ENCODE peak calls at places on chromosomes 12 and 14, in five cellular contexts. One of them, this sample, is unnamed.

GRCh38 chr12:31325524-31325875 is 450 bp downstream of the SINHCAF start:
- DNase-seq in H1: no peak
- DNase-seq in heart right ventricle: peak; percentile 4
- DNase-seq in tibial nerve: peak; percentile 15
- DNase-seq in thoracic aorta: peak; percentile 4
- DNase-seq in this sample: peak; percentile 30

GRCh38 chr12:3295648-3296408 is 195.2 kb upstream of the PRMT8 start:
- DNase-seq in H1: no peak
- DNase-seq in heart right ventricle: peak; percentile 67
- DNase-seq in tibial nerve: no peak
- DNase-seq in thoracic aorta: no peak
- DNase-seq in this sample: no peak

GRCh38 chr12:18400186-18400585 is 138.9 kb downstream of the PIK3C2G start:
- DNase-seq in H1: no peak
- DNase-seq in heart right ventricle: no peak
- DNase-seq in tibial nerve: no peak
- DNase-seq in thoracic aorta: no peak
- DNase-seq in this sample: no peak

GRCh38 chr14:93332853-93333630 is at the start of gene BTBD7:
- DNase-seq in H1: peak; percentile 95
- DNase-seq in heart right ventricle: peak; percentile 95
- DNase-seq in tibial nerve: peak; percentile 88
- DNase-seq in thoracic aorta: peak; percentile 80
- DNase-seq in this sample: peak; percentile 97

GRCh38 chr12:15899282-15899870 is 11.8 kb upstream of the DERA start:
- DNase-seq in H1: no peak
- DNase-seq in heart right ventricle: no peak
- DNase-seq in tibial nerve: no peak
- DNase-seq in thoracic aorta: no peak
- DNase-seq in this sample: peak; percentile 14

GRCh38 chr12:16346931-16347330 is 514 bp upstream of the MGST1 start:
- DNase-seq in H1: no peak
- DNase-seq in heart right ventricle: no peak
- DNase-seq in tibial nerve: no peak
- DNase-seq in thoracic aorta: no peak
- DNase-seq in this sample: no peak

GRCh38 chr14:63212209-63212608 is 8.0 kb downstream of the RHOJ start:
- DNase-seq in H1: no peak
- DNase-seq in heart right ventricle: no peak
- DNase-seq in tibial nerve: no peak
- DNase-seq in thoracic aorta: no peak
- DNase-seq in this sample: no peak

GRCh38 chr14:32370720-32371119 is 41.6 kb downstream of the AKAP6 start:
- DNase-seq in H1: no peak
- DNase-seq in heart right ventricle: no peak
- DNase-seq in tibial nerve: no peak
- DNase-seq in thoracic aorta: no peak
- DNase-seq in this sample: no peak

GRCh38 chr14:101776315-101776714 is 14.8 kb downstream of the PPP2R5C start:
- DNase-seq in H1: no peak
- DNase-seq in heart right ventricle: no peak
- DNase-seq in tibial nerve: no peak
- DNase-seq in thoracic aorta: no peak
- DNase-seq in this sample: peak; percentile 44

GRCh38 chr12:90085491-90086274 is 377.0 kb upstream of the ATP2B1 start:
- DNase-seq in H1: no peak
- DNase-seq in heart right ventricle: no peak
- DNase-seq in tibial nerve: no peak
- DNase-seq in thoracic aorta: no peak
- DNase-seq in this sample: no peak

GRCh38 chr12:15632708-15633107 is 156.5 kb downstream of the EPS8 start:
- DNase-seq in H1: no peak
- DNase-seq in heart right ventricle: no peak
- DNase-seq in tibial nerve: no peak
- DNase-seq in thoracic aorta: no peak
- DNase-seq in this sample: no peak

GRCh38 chr12:13744566-13744965 is 236.8 kb downstream of the GRIN2B start:
- DNase-seq in H1: no peak
- DNase-seq in heart right ventricle: no peak
- DNase-seq in tibial nerve: no peak
- DNase-seq in thoracic aorta: no peak
- DNase-seq in this sample: no peak

GRCh38 chr12:119682635-119683340 is 14.9 kb downstream of the PRKAB1 start:
- DNase-seq in H1: no peak
- DNase-seq in heart right ventricle: no peak
- DNase-seq in tibial nerve: no peak
- DNase-seq in thoracic aorta: no peak
- DNase-seq in this sample: no peak

GRCh38 chr14:79436325-79436724 is 775.0 kb downstream of the DIO2 start:
- DNase-seq in H1: no peak
- DNase-seq in heart right ventricle: no peak
- DNase-seq in tibial nerve: no peak
- DNase-seq in thoracic aorta: no peak
- DNase-seq in this sample: no peak

GRCh38 chr12:20629414-20630156 is 65.5 kb upstream of the SLCO1C1 start:
- DNase-seq in H1: no peak
- DNase-seq in heart right ventricle: peak; percentile 35
- DNase-seq in tibial nerve: no peak
- DNase-seq in thoracic aorta: no peak
- DNase-seq in this sample: no peak

GRCh38 chr12:13008741-13009380 is 8.8 kb upstream of the HEBP1 start:
- DNase-seq in H1: no peak
- DNase-seq in heart right ventricle: no peak
- DNase-seq in tibial nerve: no peak
- DNase-seq in thoracic aorta: no peak
- DNase-seq in this sample: no peak

GRCh38 chr12:104348994-104349494 is 45.5 kb downstream of the EID3 start:
- DNase-seq in H1: no peak
- DNase-seq in heart right ventricle: no peak
- DNase-seq in tibial nerve: no peak
- DNase-seq in thoracic aorta: no peak
- DNase-seq in this sample: no peak

GRCh38 chr12:82730832-82731497 is 44.3 kb downstream of the TMTC2 start:
- DNase-seq in H1: no peak
- DNase-seq in heart right ventricle: no peak
- DNase-seq in tibial nerve: no peak
- DNase-seq in thoracic aorta: no peak
- DNase-seq in this sample: no peak

GRCh38 chr12:77218278-77218677 is 152.9 kb upstream of the E2F7 start:
- DNase-seq in H1: no peak
- DNase-seq in heart right ventricle: no peak
- DNase-seq in tibial nerve: no peak
- DNase-seq in thoracic aorta: no peak
- DNase-seq in this sample: peak; percentile 2

GRCh38 chr12:128025856-128026255 is 241.1 kb upstream of the TMEM132C start:
- DNase-seq in H1: no peak
- DNase-seq in heart right ventricle: no peak
- DNase-seq in tibial nerve: no peak
- DNase-seq in thoracic aorta: no peak
- DNase-seq in this sample: no peak

GRCh38 chr12:70609739-70610491 is 27.3 kb downstream of the PTPRB start:
- DNase-seq in H1: peak; percentile 61
- DNase-seq in heart right ventricle: peak; percentile 74
- DNase-seq in tibial nerve: no peak
- DNase-seq in thoracic aorta: no peak
- DNase-seq in this sample: no peak

GRCh38 chr12:113241191-113242017 is 20.1 kb downstream of the TPCN1 start:
- DNase-seq in H1: no peak
- DNase-seq in heart right ventricle: no peak
- DNase-seq in tibial nerve: peak; percentile 48
- DNase-seq in thoracic aorta: no peak
- DNase-seq in this sample: no peak

GRCh38 chr14:37232907-37233481 is 35.3 kb downstream of the MIPOL1 start:
- DNase-seq in H1: no peak
- DNase-seq in heart right ventricle: no peak
- DNase-seq in tibial nerve: no peak
- DNase-seq in thoracic aorta: no peak
- DNase-seq in this sample: peak; percentile 8

GRCh38 chr12:56682323-56682722 is 5.8 kb downstream of the PTGES3 start:
- DNase-seq in H1: no peak
- DNase-seq in heart right ventricle: no peak
- DNase-seq in tibial nerve: no peak
- DNase-seq in thoracic aorta: no peak
- DNase-seq in this sample: no peak

GRCh38 chr14:95504135-95505029 is 12.1 kb downstream of the SYNE3 start:
- DNase-seq in H1: no peak
- DNase-seq in heart right ventricle: no peak
- DNase-seq in tibial nerve: no peak
- DNase-seq in thoracic aorta: no peak
- DNase-seq in this sample: peak; percentile 82

GRCh38 chr12:121786441-121786825 is 7.1 kb downstream of the RHOF start:
- DNase-seq in H1: no peak
- DNase-seq in heart right ventricle: no peak
- DNase-seq in tibial nerve: no peak
- DNase-seq in thoracic aorta: no peak
- DNase-seq in this sample: no peak

GRCh38 chr12:63978519-63978918 is 134.0 kb downstream of the SRGAP1 start:
- DNase-seq in H1: no peak
- DNase-seq in heart right ventricle: no peak
- DNase-seq in tibial nerve: no peak
- DNase-seq in thoracic aorta: no peak
- DNase-seq in this sample: no peak

GRCh38 chr12:24902521-24903304 is 46.2 kb downstream of the BCAT1 start:
- DNase-seq in H1: peak; percentile 77
- DNase-seq in heart right ventricle: no peak
- DNase-seq in tibial nerve: no peak
- DNase-seq in thoracic aorta: no peak
- DNase-seq in this sample: peak; percentile 52

GRCh38 chr12:50243507-50243906 is 39.8 kb downstream of the LIMA1 start:
- DNase-seq in H1: no peak
- DNase-seq in heart right ventricle: no peak
- DNase-seq in tibial nerve: no peak
- DNase-seq in thoracic aorta: no peak
- DNase-seq in this sample: no peak

GRCh38 chr14:76920572-76921175 is 94.5 kb downstream of the LRRC74A start:
- DNase-seq in H1: no peak
- DNase-seq in heart right ventricle: peak; percentile 53
- DNase-seq in tibial nerve: no peak
- DNase-seq in thoracic aorta: no peak
- DNase-seq in this sample: no peak

GRCh38 chr12:19643635-19644034 is 204.3 kb downstream of the AEBP2 start:
- DNase-seq in H1: no peak
- DNase-seq in heart right ventricle: no peak
- DNase-seq in tibial nerve: no peak
- DNase-seq in thoracic aorta: no peak
- DNase-seq in this sample: no peak

GRCh38 chr12:60684988-60685655 is 1089.3 kb downstream of the SLC16A7 start:
- DNase-seq in H1: no peak
- DNase-seq in heart right ventricle: no peak
- DNase-seq in tibial nerve: no peak
- DNase-seq in thoracic aorta: no peak
- DNase-seq in this sample: peak; percentile 6

GRCh38 chr12:60693019-60693626 is 1097.3 kb downstream of the SLC16A7 start:
- DNase-seq in H1: no peak
- DNase-seq in heart right ventricle: no peak
- DNase-seq in tibial nerve: no peak
- DNase-seq in thoracic aorta: no peak
- DNase-seq in this sample: no peak

GRCh38 chr12:60689137-60689536 is 1093.3 kb downstream of the SLC16A7 start:
- DNase-seq in H1: no peak
- DNase-seq in heart right ventricle: no peak
- DNase-seq in tibial nerve: no peak
- DNase-seq in thoracic aorta: no peak
- DNase-seq in this sample: peak; percentile 1
- TF ChIP-seq CTCF in H1: no peak
- TF ChIP-seq CTCF in heart right ventricle: no peak
- TF ChIP-seq CTCF in tibial nerve: no peak
- TF ChIP-seq CTCF in thoracic aorta: no peak
- TF ChIP-seq CTCF in this sample: no peak

GRCh38 chr12:42498549-42499247 is 90.8 kb downstream of the PRICKLE1 start:
- DNase-seq in H1: no peak
- DNase-seq in heart right ventricle: no peak
- DNase-seq in tibial nerve: no peak
- DNase-seq in thoracic aorta: no peak
- DNase-seq in this sample: no peak
- H3K4me3 ChIP-seq in H1: no peak overlapping the region
- H3K4me3 ChIP-seq in heart right ventricle: no peak overlapping the region
- H3K4me3 ChIP-seq in tibial nerve: no peak overlapping the region
- H3K4me3 ChIP-seq in thoracic aorta: no peak overlapping the region
- H3K4me3 ChIP-seq in this sample: no peak overlapping the region

GRCh38 chr14:68894802-68895201 is 84.3 kb downstream of the ACTN1 start:
- DNase-seq in H1: no peak
- DNase-seq in heart right ventricle: no peak
- DNase-seq in tibial nerve: no peak
- DNase-seq in thoracic aorta: no peak
- DNase-seq in this sample: no peak

GRCh38 chr14:68897559-68898160 is 81.4 kb downstream of the ACTN1 start:
- DNase-seq in H1: no peak
- DNase-seq in heart right ventricle: no peak
- DNase-seq in tibial nerve: no peak
- DNase-seq in thoracic aorta: no peak
- DNase-seq in this sample: no peak

GRCh38 chr14:68894123-68894522 is 85.0 kb downstream of the ACTN1 start:
- DNase-seq in H1: no peak
- DNase-seq in heart right ventricle: peak; percentile 44
- DNase-seq in tibial nerve: no peak
- DNase-seq in thoracic aorta: peak; percentile 41
- DNase-seq in this sample: no peak

GRCh38 chr14:68895304-68895703 is 83.8 kb downstream of the ACTN1 start:
- DNase-seq in H1: no peak
- DNase-seq in heart right ventricle: no peak
- DNase-seq in tibial nerve: no peak
- DNase-seq in thoracic aorta: no peak
- DNase-seq in this sample: no peak

GRCh38 chr14:68896132-68896531 is 83.0 kb downstream of the ACTN1 start:
- DNase-seq in H1: no peak
- DNase-seq in heart right ventricle: no peak
- DNase-seq in tibial nerve: no peak
- DNase-seq in thoracic aorta: no peak
- DNase-seq in this sample: peak; percentile 18
- TF ChIP-seq CTCF in H1: peak; percentile 65
- TF ChIP-seq CTCF in heart right ventricle: peak; percentile 29
- TF ChIP-seq CTCF in tibial nerve: no peak
- TF ChIP-seq CTCF in thoracic aorta: peak; percentile 15
- TF ChIP-seq CTCF in this sample: peak; percentile 43

DNA sequence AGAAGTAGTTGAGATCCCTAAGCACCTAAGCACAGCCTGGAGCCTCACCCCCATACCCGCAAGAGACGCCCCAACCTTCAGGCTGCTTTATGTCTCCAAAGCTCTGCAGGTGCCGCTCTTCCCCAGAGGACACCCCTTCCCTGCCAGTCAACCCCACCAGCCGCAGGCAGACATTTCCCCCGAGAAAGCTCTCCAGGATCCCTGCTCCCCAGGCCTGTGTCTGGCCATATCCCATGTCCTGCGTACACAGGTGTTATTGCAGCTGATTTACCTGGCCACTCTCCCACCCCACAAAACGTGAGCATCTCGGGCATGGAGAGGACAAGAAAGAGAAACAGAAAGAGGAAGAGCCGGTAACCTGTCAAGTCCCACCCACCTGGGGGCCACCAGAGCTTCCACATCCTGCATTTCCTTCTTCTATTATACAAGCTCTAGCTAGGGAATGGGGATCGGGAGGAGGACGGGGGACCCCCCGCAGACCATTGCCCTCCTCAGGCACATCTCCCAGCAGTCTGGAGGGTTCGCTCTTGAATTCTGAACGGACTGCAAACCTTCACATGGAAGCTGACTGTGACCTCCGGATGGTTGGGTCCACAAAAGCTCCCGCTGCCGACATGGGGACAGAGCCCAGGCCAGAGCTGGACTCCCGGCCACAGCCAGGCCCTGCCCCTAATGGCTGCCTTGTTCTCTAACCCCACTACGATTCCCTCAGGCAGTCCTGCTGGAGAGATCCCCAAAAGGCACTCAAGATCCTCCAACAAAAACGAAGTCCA is 17.6 kb downstream of the CCDC88C start:
- DNase-seq in H1: peak; percentile 55
- DNase-seq in heart right ventricle: no peak
- DNase-seq in tibial nerve: no peak
- DNase-seq in thoracic aorta: no peak
- DNase-seq in this sample: peak; percentile 55
- H3K4me3 ChIP-seq in H1: no peak overlapping the region
- H3K4me3 ChIP-seq in heart right ventricle: no peak overlapping the region
- H3K4me3 ChIP-seq in tibial nerve: no peak overlapping the region
- H3K4me3 ChIP-seq in thoracic aorta: peak overlapping the region; percentile 39
- H3K4me3 ChIP-seq in this sample: peak overlapping the region; percentile 76